ENCODE peak calls at places on chromosomes 5 and 9, in four cellular contexts. One of them, this sample, is unnamed.

GRCh38 chr9:92658176-92658575 is 11.8 kb downstream of the IPPK start:
- DNase-seq in HepG2: no peak
- DNase-seq in H1: no peak
- DNase-seq in GM12891: no peak
- DNase-seq in this sample: no peak

GRCh38 chr5:75623846-75624245 is 12.6 kb downstream of the ANKDD1B start:
- DNase-seq in GM12891: no peak
- DNase-seq in H1: no peak
- DNase-seq in HepG2: no peak
- DNase-seq in this sample: no peak

GRCh38 chr5:57094753-57095683 is 78.8 kb upstream of the GPBP1 start:
- DNase-seq in GM12891: no peak
- DNase-seq in H1: peak; percentile 15
- DNase-seq in HepG2: peak; percentile 22
- DNase-seq in this sample: no peak

GRCh38 chr5:124661317-124662141 is 84.9 kb downstream of the ZNF608 start:
- DNase-seq in H1: peak; percentile 58
- DNase-seq in GM12891: no peak
- DNase-seq in HepG2: peak; percentile 99
- DNase-seq in this sample: no peak

GRCh38 chr5:36300181-36300926 is 1.3 kb downstream of the RANBP3L start:
- DNase-seq in HepG2: no peak
- DNase-seq in GM12891: no peak
- DNase-seq in H1: no peak
- DNase-seq in this sample: no peak

GRCh38 chr5:3741372-3741770 is 145.7 kb downstream of the IRX1 start:
- DNase-seq in H1: no peak
- DNase-seq in HepG2: no peak
- DNase-seq in GM12891: no peak
- DNase-seq in this sample: no peak

GRCh38 chr5:58477760-58478159 is 13.5 kb upstream of the GAPT start:
- DNase-seq in GM12891: no peak
- DNase-seq in HepG2: no peak
- DNase-seq in H1: no peak
- DNase-seq in this sample: no peak

GRCh38 chr5:172727551-172727950 is 43.4 kb downstream of the DUSP1 start:
- DNase-seq in HepG2: no peak
- DNase-seq in H1: no peak
- DNase-seq in GM12891: no peak
- DNase-seq in this sample: no peak

GRCh38 chr5:56270058-56270457 is 36.9 kb upstream of the ANKRD55 start:
- DNase-seq in HepG2: peak; percentile 38
- DNase-seq in GM12891: no peak
- DNase-seq in H1: no peak
- DNase-seq in this sample: no peak

GRCh38 chr5:143179126-143179740 is 224.3 kb downstream of the NR3C1 start:
- DNase-seq in HepG2: no peak
- DNase-seq in H1: no peak
- DNase-seq in GM12891: no peak
- DNase-seq in this sample: no peak

GRCh38 chr5:60447488-60447920 is 252.5 kb downstream of the DEPDC1B start:
- DNase-seq in H1: no peak
- DNase-seq in GM12891: no peak
- DNase-seq in HepG2: peak; percentile 98
- DNase-seq in this sample: no peak
- TF ChIP-seq TAF1 in H1: no peak
- TF ChIP-seq TAF1 in GM12891: no peak
- TF ChIP-seq TAF1 in HepG2: peak; percentile 37
- TF ChIP-seq TAF1 in this sample: no peak

DNA sequence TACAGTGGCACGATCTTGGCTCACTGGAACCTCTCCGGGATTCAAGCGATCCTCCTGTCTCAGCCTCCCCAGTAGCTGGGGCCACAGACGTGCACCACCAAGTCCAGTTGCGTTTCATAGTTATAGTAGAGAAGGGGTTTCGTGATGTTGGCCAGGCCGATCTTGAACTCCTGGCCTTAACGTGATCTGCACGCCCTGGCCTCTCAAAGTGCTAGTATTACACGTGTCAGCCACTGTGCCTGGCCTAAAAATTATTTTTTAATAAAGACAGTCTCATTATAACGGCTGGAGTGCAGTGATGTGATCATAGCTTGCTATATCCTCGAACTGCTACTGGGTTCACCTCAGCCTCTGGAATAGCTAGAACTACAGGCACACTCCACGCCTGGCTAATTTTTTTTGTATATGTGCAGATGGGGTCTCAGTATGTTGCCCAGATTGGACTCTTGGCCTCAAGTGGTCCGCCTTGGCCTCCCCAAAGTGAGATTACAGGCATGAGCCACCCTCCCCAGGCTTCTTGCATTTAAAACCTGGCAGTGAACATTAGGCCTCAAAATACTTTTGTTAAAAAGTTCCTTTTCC is 4.4 kb downstream of the NPM1 start:
- DNase-seq in HepG2: no peak
- DNase-seq in GM12891: no peak
- DNase-seq in H1: no peak
- DNase-seq in this sample: no peak
- TF ChIP-seq POLR2AphosphoS5 in HepG2: peak; percentile 29
- TF ChIP-seq POLR2AphosphoS5 in GM12891: peak; percentile 71
- TF ChIP-seq POLR2AphosphoS5 in H1: peak; percentile 84
- TF ChIP-seq POLR2AphosphoS5 in this sample: peak; percentile 47

GRCh38 chr9:72041775-72042194 is 18.6 kb downstream of the C9orf57 start:
- DNase-seq in H1: no peak
- DNase-seq in HepG2: no peak
- DNase-seq in GM12891: no peak
- DNase-seq in this sample: no peak
- TF ChIP-seq TAF1 in H1: no peak
- TF ChIP-seq TAF1 in HepG2: no peak
- TF ChIP-seq TAF1 in GM12891: no peak
- TF ChIP-seq TAF1 in this sample: no peak

GRCh38 chr9:99449726-99450125 is 227.6 kb downstream of the SEC61B start:
- DNase-seq in GM12891: no peak
- DNase-seq in H1: no peak
- DNase-seq in HepG2: no peak
- DNase-seq in this sample: no peak

GRCh38 chr9:99445920-99446319 is 223.8 kb downstream of the SEC61B start:
- DNase-seq in H1: no peak
- DNase-seq in HepG2: no peak
- DNase-seq in GM12891: no peak
- DNase-seq in this sample: no peak

GRCh38 chr9:99447951-99448350 is 225.9 kb downstream of the SEC61B start:
- DNase-seq in HepG2: no peak
- DNase-seq in GM12891: no peak
- DNase-seq in H1: no peak
- DNase-seq in this sample: no peak

GRCh38 chr9:99441829-99442228 is 219.7 kb downstream of the SEC61B start:
- DNase-seq in GM12891: no peak
- DNase-seq in H1: no peak
- DNase-seq in HepG2: no peak
- DNase-seq in this sample: no peak

GRCh38 chr9:99445377-99445891 is 223.4 kb downstream of the SEC61B start:
- DNase-seq in HepG2: no peak
- DNase-seq in GM12891: no peak
- DNase-seq in H1: no peak
- DNase-seq in this sample: no peak
- TF ChIP-seq POLR2AphosphoS5 in HepG2: no peak
- TF ChIP-seq POLR2AphosphoS5 in GM12891: no peak
- TF ChIP-seq POLR2AphosphoS5 in H1: no peak
- TF ChIP-seq POLR2AphosphoS5 in this sample: no peak

GRCh38 chr5:87503004-87503403 is 90.3 kb upstream of the CCNH start:
- DNase-seq in GM12891: no peak
- DNase-seq in HepG2: no peak
- DNase-seq in H1: no peak
- DNase-seq in this sample: no peak

DNA sequence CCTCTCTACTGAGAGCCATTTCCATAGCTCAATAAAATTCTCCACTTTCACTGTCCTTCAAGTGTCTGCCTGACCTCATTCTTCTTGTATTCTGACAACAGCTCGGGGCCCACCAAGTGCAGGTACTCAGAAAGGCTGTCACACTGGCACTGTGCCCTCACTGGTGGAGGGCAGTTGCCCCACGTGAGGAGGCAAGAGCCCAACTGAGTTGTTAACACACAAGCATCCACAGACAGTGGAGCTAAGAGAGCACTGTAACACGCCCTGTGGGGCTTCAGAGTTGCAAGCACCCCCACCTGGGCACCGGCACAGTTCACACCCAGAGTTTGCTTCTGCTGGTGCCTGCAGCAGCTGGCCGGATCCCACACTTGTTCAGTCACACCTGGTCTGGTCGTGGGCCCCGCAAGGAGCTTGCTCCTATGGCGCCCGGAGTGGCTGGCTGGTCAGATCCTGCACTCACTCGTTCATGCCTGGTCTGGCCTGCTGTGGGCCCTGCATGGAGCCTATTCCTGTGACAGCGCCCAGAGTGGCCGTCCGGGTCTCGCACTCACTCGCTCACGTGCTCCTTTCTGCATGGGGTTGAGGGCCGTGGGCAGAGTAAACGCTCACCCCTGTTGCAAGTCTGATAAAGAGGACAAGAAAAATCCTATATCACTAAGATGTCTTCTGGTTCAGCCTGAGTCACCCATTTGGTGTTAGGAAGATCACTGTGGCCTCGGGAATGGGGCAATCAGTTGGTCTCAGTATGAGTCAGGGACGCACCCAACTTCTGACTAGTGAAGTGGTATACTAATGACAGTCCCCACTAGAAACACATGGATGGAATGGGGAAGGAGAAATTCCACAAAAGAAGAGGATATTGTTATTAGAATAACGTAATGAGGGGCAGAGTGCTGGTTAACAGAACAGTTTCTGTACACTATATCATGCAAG is 87.0 kb upstream of the CCNH start:
- DNase-seq in HepG2: no peak
- DNase-seq in H1: no peak
- DNase-seq in GM12891: no peak
- DNase-seq in this sample: no peak
- TF ChIP-seq TAF1 in HepG2: no peak
- TF ChIP-seq TAF1 in H1: no peak
- TF ChIP-seq TAF1 in GM12891: no peak
- TF ChIP-seq TAF1 in this sample: no peak

DNA sequence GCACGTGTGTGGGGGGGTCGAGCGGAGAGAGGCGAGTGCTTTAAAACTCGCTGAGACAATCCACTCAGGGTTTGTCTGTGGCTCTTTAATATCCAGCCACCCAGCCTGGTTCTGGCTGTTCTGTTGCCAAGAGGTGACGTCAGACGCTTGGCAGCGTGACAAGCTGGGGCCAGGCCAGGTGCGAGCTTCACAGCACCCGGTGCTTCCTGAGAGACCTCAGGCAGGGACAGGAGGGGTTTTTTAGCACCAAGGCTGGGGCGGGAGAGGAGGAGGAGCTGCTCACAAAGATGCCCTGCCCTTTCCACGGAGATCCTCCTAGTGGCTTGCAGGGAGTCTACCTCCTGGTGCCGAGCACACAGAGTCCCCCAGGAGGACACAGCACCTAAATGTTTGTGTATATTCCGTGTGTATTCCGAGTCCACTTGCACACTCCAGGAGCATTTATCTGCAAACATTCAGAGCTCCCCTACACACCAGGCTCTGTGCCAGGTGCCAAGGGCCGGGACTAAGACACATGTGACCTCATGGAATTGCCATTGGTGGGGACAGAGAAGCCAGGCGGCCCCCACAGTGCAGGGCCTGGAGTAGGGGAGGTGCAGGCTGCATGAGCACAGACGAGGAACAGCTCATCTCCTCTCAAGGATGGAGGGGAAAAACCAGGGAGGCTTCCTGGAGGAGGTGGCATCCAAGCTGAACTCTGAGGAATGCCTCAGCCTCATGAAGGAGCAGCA is 194.7 kb downstream of the OLFM1 start:
- DNase-seq in HepG2: peak; percentile 6
- DNase-seq in H1: no peak
- DNase-seq in GM12891: no peak
- DNase-seq in this sample: no peak
- TF ChIP-seq POLR2AphosphoS5 in HepG2: no peak
- TF ChIP-seq POLR2AphosphoS5 in H1: no peak
- TF ChIP-seq POLR2AphosphoS5 in GM12891: no peak
- TF ChIP-seq POLR2AphosphoS5 in this sample: no peak

GRCh38 chr9:125637264-125637663 is 69.7 kb downstream of the MAPKAP1 start:
- DNase-seq in HepG2: no peak
- DNase-seq in GM12891: no peak
- DNase-seq in H1: no peak
- DNase-seq in this sample: no peak

GRCh38 chr9:125638239-125638638 is 68.8 kb downstream of the MAPKAP1 start:
- DNase-seq in GM12891: no peak
- DNase-seq in H1: no peak
- DNase-seq in HepG2: no peak
- DNase-seq in this sample: no peak

GRCh38 chr9:125633116-125633743 is 73.8 kb downstream of the MAPKAP1 start:
- DNase-seq in HepG2: no peak
- DNase-seq in H1: no peak
- DNase-seq in GM12891: no peak
- DNase-seq in this sample: no peak

GRCh38 chr9:125634040-125634717 is 72.8 kb downstream of the MAPKAP1 start:
- DNase-seq in HepG2: no peak
- DNase-seq in GM12891: no peak
- DNase-seq in H1: no peak
- DNase-seq in this sample: no peak

DNA sequence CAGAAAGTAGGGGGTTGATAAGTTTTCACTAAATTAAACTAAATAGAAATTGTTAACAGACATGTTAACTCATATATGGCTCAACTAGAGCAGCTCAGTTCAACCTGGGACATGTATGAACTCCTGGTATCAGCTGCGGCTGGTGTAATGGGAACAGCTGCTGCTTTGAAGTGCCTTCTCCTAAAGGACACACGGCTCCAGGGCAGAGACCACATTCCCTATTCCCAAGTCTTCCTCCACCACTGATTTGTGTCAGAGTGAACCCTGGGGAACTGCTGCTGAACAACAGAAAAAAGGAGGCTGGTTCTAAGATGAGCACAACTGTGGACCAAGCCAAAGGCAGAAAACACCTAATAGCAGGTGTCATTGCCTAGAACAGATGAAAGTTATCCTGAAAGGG is 71.1 kb downstream of the MAPKAP1 start:
- DNase-seq in H1: no peak
- DNase-seq in GM12891: no peak
- DNase-seq in HepG2: peak; percentile 12
- DNase-seq in this sample: no peak
- TF ChIP-seq TAF1 in H1: no peak
- TF ChIP-seq TAF1 in GM12891: no peak
- TF ChIP-seq TAF1 in HepG2: no peak
- TF ChIP-seq TAF1 in this sample: no peak

GRCh38 chr5:149060325-149060724 is 2.5 kb downstream of the SH3TC2 start:
- DNase-seq in GM12891: no peak
- DNase-seq in HepG2: peak; percentile 75
- DNase-seq in H1: no peak
- DNase-seq in this sample: no peak
- TF ChIP-seq POLR2AphosphoS5 in GM12891: no peak
- TF ChIP-seq POLR2AphosphoS5 in HepG2: no peak
- TF ChIP-seq POLR2AphosphoS5 in H1: no peak
- TF ChIP-seq POLR2AphosphoS5 in this sample: no peak

GRCh38 chr5:91469517-91470165 is 86.5 kb upstream of the ARRDC3 start:
- DNase-seq in H1: no peak
- DNase-seq in GM12891: no peak
- DNase-seq in HepG2: no peak
- DNase-seq in this sample: no peak
- TF ChIP-seq TAF1 in H1: no peak
- TF ChIP-seq TAF1 in GM12891: no peak
- TF ChIP-seq TAF1 in HepG2: no peak
- TF ChIP-seq TAF1 in this sample: no peak